ENCODE peak calls at places on chromosomes 1 and 21, in five cellular contexts. G is body of pancreas, S is NCI-H1694 treated with DMSO at 0.1 percent for 48 hours, O is GM23338, T is iris pigment epithelial cell. R is an unnamed sample.

GRCh38 chr1:155455588-155456195 is 106.9 kb downstream of the ASH1L start:
- DNase-seq in G (no peak), S (peak; percentile 25), O (no peak), T (peak; percentile 45), R (peak; percentile 50)

GRCh38 chr21:29812947-29813346 is 126.8 kb downstream of the GRIK1 start:
- DNase-seq in G (no peak), S (no peak), O (no peak), T (no peak), R (no peak)

GRCh38 chr1:233217832-233218231 is 77.7 kb downstream of the PCNX2 start:
- DNase-seq in G (no peak), S (no peak), O (no peak), T (no peak), R (no peak)

GRCh38 chr1:109091196-109092193 is 931 bp downstream of the TMEM167B start:
- DNase-seq in G (no peak), S (no peak), O (peak; percentile 54), T (peak; percentile 68), R (no peak)

GRCh38 chr1:185157599-185158469 is 867 bp downstream of the SWT1 start:
- DNase-seq in G (no peak), S (no peak), O (peak; percentile 24), T (peak; percentile 21), R (peak; percentile 10)

GRCh38 chr1:84476225-84476624 is 2.8 kb upstream of the RPF1 start:
- DNase-seq in G (no peak), S (no peak), O (no peak), T (no peak), R (no peak)

GRCh38 chr21:43025636-43026180 is 49.9 kb downstream of the CBS start:
- DNase-seq in G (no peak), S (no peak), O (no peak), T (peak; percentile 93), R (no peak)

GRCh38 chr1:199403421-199404116 is 623.9 kb upstream of the NR5A2 start:
- DNase-seq in G (no peak), S (no peak), O (peak; percentile 46), T (peak; percentile 49), R (no peak)

GRCh38 chr1:184624626-184625025 is 130.0 kb downstream of the EDEM3 start:
- DNase-seq in G (no peak), S (no peak), O (no peak), T (peak; percentile 55), R (no peak)